ENCODE peak calls at places on chromosomes 13 and 19, in five cellular contexts. One of them, this sample, is unnamed.
A peak's percentile ranks its signal among the peaks of the same experiment; 100 is the strongest.

GRCh38 chr19:10433131-10433536 is 12.8 kb downstream of the PDE4A start:
- DNase-seq in esophagus squamous epithelium: no peak
- DNase-seq in fibroblast of lung: no peak
- DNase-seq in IMR-90: no peak
- DNase-seq in fibroblast of pulmonary artery: no peak
- DNase-seq in this sample: no peak

GRCh38 chr13:80598189-80598588 is 257.3 kb upstream of the SPRY2 start:
- DNase-seq in esophagus squamous epithelium: no peak
- DNase-seq in IMR-90: no peak
- DNase-seq in fibroblast of lung: no peak
- DNase-seq in fibroblast of pulmonary artery: no peak
- DNase-seq in this sample: no peak

GRCh38 chr19:39542198-39542597 is 2.2 kb upstream of the EID2 start:
- DNase-seq in IMR-90: no peak
- DNase-seq in fibroblast of pulmonary artery: peak; percentile 34
- DNase-seq in fibroblast of lung: no peak
- DNase-seq in esophagus squamous epithelium: no peak
- DNase-seq in this sample: no peak

GRCh38 chr13:83221256-83221655 is 661.0 kb downstream of the SLITRK1 start:
- DNase-seq in esophagus squamous epithelium: no peak
- DNase-seq in fibroblast of pulmonary artery: peak; percentile 52
- DNase-seq in fibroblast of lung: peak; percentile 35
- DNase-seq in IMR-90: no peak
- DNase-seq in this sample: no peak

GRCh38 chr19:21850636-21851255 is 14.8 kb upstream of the ZNF43 start:
- DNase-seq in fibroblast of pulmonary artery: no peak
- DNase-seq in fibroblast of lung: peak; percentile 13
- DNase-seq in esophagus squamous epithelium: no peak
- DNase-seq in IMR-90: no peak
- DNase-seq in this sample: no peak

GRCh38 chr19:50475101-50475568 is 1.2 kb upstream of the EMC10 start:
- DNase-seq in fibroblast of pulmonary artery: no peak
- DNase-seq in esophagus squamous epithelium: no peak
- DNase-seq in fibroblast of lung: no peak
- DNase-seq in IMR-90: no peak
- DNase-seq in this sample: no peak

GRCh38 chr19:51136891-51137551 is 5.1 kb upstream of the SIGLEC7 start:
- DNase-seq in IMR-90: no peak
- DNase-seq in esophagus squamous epithelium: no peak
- DNase-seq in fibroblast of pulmonary artery: no peak
- DNase-seq in fibroblast of lung: no peak
- DNase-seq in this sample: no peak

GRCh38 chr13:110343241-110343865 is 36.3 kb downstream of the COL4A2 start:
- DNase-seq in esophagus squamous epithelium: no peak
- DNase-seq in fibroblast of pulmonary artery: no peak
- DNase-seq in fibroblast of lung: peak; percentile 87
- DNase-seq in IMR-90: no peak
- DNase-seq in this sample: no peak

GRCh38 chr13:76331948-76332712 is 554.1 kb downstream of the KCTD12 start:
- DNase-seq in fibroblast of pulmonary artery: peak; percentile 62
- DNase-seq in esophagus squamous epithelium: no peak
- DNase-seq in IMR-90: peak; percentile 56
- DNase-seq in fibroblast of lung: peak; percentile 42
- DNase-seq in this sample: no peak

GRCh38 chr19:10116085-10116865 is 3.4 kb downstream of the EIF3G start:
- DNase-seq in fibroblast of lung: no peak
- DNase-seq in esophagus squamous epithelium: no peak
- DNase-seq in IMR-90: no peak
- DNase-seq in fibroblast of pulmonary artery: no peak
- DNase-seq in this sample: no peak

GRCh38 chr13:99312493-99312883 is 5.3 kb upstream of the GPR183 start:
- DNase-seq in IMR-90: peak; percentile 39
- DNase-seq in fibroblast of lung: peak; percentile 92
- DNase-seq in fibroblast of pulmonary artery: peak; percentile 72
- DNase-seq in esophagus squamous epithelium: peak; percentile 23
- DNase-seq in this sample: peak; percentile 91

GRCh38 chr13:90461398-90461797 is 886.1 kb upstream of the MIR17HG start:
- DNase-seq in IMR-90: no peak
- DNase-seq in fibroblast of lung: no peak
- DNase-seq in fibroblast of pulmonary artery: no peak
- DNase-seq in esophagus squamous epithelium: no peak
- DNase-seq in this sample: no peak

GRCh38 chr13:106354961-106355360 is 180.5 kb downstream of the EFNB2 start:
- DNase-seq in IMR-90: no peak
- DNase-seq in esophagus squamous epithelium: no peak
- DNase-seq in fibroblast of pulmonary artery: no peak
- DNase-seq in fibroblast of lung: no peak
- DNase-seq in this sample: no peak

GRCh38 chr13:29464105-29464679 is 131.3 kb downstream of the SLC7A1 start:
- DNase-seq in fibroblast of lung: no peak
- DNase-seq in esophagus squamous epithelium: no peak
- DNase-seq in IMR-90: no peak
- DNase-seq in fibroblast of pulmonary artery: no peak
- DNase-seq in this sample: no peak

GRCh38 chr19:34173145-34173956 is 1.0 kb downstream of the LSM14A start:
- DNase-seq in esophagus squamous epithelium: no peak
- DNase-seq in fibroblast of pulmonary artery: peak; percentile 55
- DNase-seq in IMR-90: peak; percentile 27
- DNase-seq in fibroblast of lung: peak; percentile 64
- DNase-seq in this sample: peak; percentile 73

GRCh38 chr13:27189192-27189591 is 17.6 kb upstream of the USP12 start:
- DNase-seq in IMR-90: no peak
- DNase-seq in esophagus squamous epithelium: no peak
- DNase-seq in fibroblast of lung: no peak
- DNase-seq in fibroblast of pulmonary artery: no peak
- DNase-seq in this sample: no peak

GRCh38 chr13:29081036-29081435 is 260.9 kb downstream of the MTUS2 start:
- DNase-seq in IMR-90: no peak
- DNase-seq in fibroblast of pulmonary artery: no peak
- DNase-seq in fibroblast of lung: no peak
- DNase-seq in esophagus squamous epithelium: no peak
- DNase-seq in this sample: no peak

GRCh38 chr19:19042732-19043274 is 9.4 kb downstream of the ARMC6 start:
- DNase-seq in fibroblast of pulmonary artery: no peak
- DNase-seq in esophagus squamous epithelium: no peak
- DNase-seq in fibroblast of lung: no peak
- DNase-seq in IMR-90: no peak
- DNase-seq in this sample: no peak

GRCh38 chr13:94711561-94712286 is 621 bp downstream of the SOX21 start:
- DNase-seq in IMR-90: no peak
- DNase-seq in fibroblast of lung: peak; percentile 42
- DNase-seq in esophagus squamous epithelium: no peak
- DNase-seq in fibroblast of pulmonary artery: peak; percentile 23
- DNase-seq in this sample: peak; percentile 61

GRCh38 chr19:31096047-31096446 is 253.2 kb downstream of the TSHZ3 start:
- DNase-seq in fibroblast of lung: no peak
- DNase-seq in fibroblast of pulmonary artery: no peak
- DNase-seq in IMR-90: no peak
- DNase-seq in esophagus squamous epithelium: no peak
- DNase-seq in this sample: no peak

GRCh38 chr19:7799640-7800355 is 30.2 kb upstream of the EVI5L start:
- DNase-seq in IMR-90: peak; percentile 81
- DNase-seq in fibroblast of pulmonary artery: peak; percentile 84
- DNase-seq in fibroblast of lung: peak; percentile 55
- DNase-seq in esophagus squamous epithelium: no peak
- DNase-seq in this sample: no peak
- H3K4me3 ChIP-seq in IMR-90: peak overlapping the region; percentile 20
- H3K4me3 ChIP-seq in fibroblast of pulmonary artery: peak overlapping the region; percentile 22
- H3K4me3 ChIP-seq in fibroblast of lung: no peak overlapping the region
- H3K4me3 ChIP-seq in esophagus squamous epithelium: peak overlapping the region; percentile 11
- H3K4me3 ChIP-seq in this sample: peak overlapping the region; percentile 26

GRCh38 chr19:14495678-14496028 is 274 bp downstream of the GIPC1 start:
- DNase-seq in fibroblast of lung: no peak
- DNase-seq in IMR-90: no peak
- DNase-seq in fibroblast of pulmonary artery: no peak
- DNase-seq in esophagus squamous epithelium: no peak
- DNase-seq in this sample: no peak
- H3K4me3 ChIP-seq in fibroblast of lung: peak overlapping the region; percentile 66
- H3K4me3 ChIP-seq in IMR-90: peak overlapping the region; percentile 100
- H3K4me3 ChIP-seq in fibroblast of pulmonary artery: peak overlapping the region; percentile 79
- H3K4me3 ChIP-seq in esophagus squamous epithelium: peak overlapping the region; percentile 78
- H3K4me3 ChIP-seq in this sample: peak overlapping the region; percentile 91

GRCh38 chr19:5803441-5803751 is 1.5 kb upstream of the NRTN start:
- DNase-seq in fibroblast of lung: no peak
- DNase-seq in IMR-90: no peak
- DNase-seq in esophagus squamous epithelium: no peak
- DNase-seq in fibroblast of pulmonary artery: no peak
- DNase-seq in this sample: no peak
- H3K4me3 ChIP-seq in fibroblast of lung: no peak overlapping the region
- H3K4me3 ChIP-seq in IMR-90: peak overlapping the region; percentile 10
- H3K4me3 ChIP-seq in esophagus squamous epithelium: peak overlapping the region; percentile 43
- H3K4me3 ChIP-seq in fibroblast of pulmonary artery: peak overlapping the region; percentile 36
- H3K4me3 ChIP-seq in this sample: peak overlapping the region; percentile 35

GRCh38 chr19:28037186-28037585 is 1175.8 kb downstream of the UQCRFS1 start:
- DNase-seq in IMR-90: no peak
- DNase-seq in fibroblast of lung: no peak
- DNase-seq in fibroblast of pulmonary artery: no peak
- DNase-seq in esophagus squamous epithelium: no peak
- DNase-seq in this sample: no peak
- H3K4me3 ChIP-seq in IMR-90: no peak overlapping the region
- H3K4me3 ChIP-seq in fibroblast of lung: no peak overlapping the region
- H3K4me3 ChIP-seq in fibroblast of pulmonary artery: no peak overlapping the region
- H3K4me3 ChIP-seq in esophagus squamous epithelium: no peak overlapping the region
- H3K4me3 ChIP-seq in this sample: no peak overlapping the region

GRCh38 chr19:48480476-48481190 is 11.5 kb downstream of the CYTH2 start:
- DNase-seq in IMR-90: no peak
- DNase-seq in fibroblast of lung: peak; percentile 51
- DNase-seq in esophagus squamous epithelium: no peak
- DNase-seq in fibroblast of pulmonary artery: no peak
- DNase-seq in this sample: no peak
- H3K4me3 ChIP-seq in IMR-90: peak overlapping the region; percentile 16
- H3K4me3 ChIP-seq in fibroblast of lung: no peak overlapping the region
- H3K4me3 ChIP-seq in esophagus squamous epithelium: peak overlapping the region; percentile 54
- H3K4me3 ChIP-seq in fibroblast of pulmonary artery: peak overlapping the region; percentile 27
- H3K4me3 ChIP-seq in this sample: peak overlapping the region; percentile 58